ENCODE peak calls at places on chromosomes 4 and X, in seven cellular contexts. P, J, Z, G, K, H and F are unnamed samples.

GRCh38 chr4:185211035-185211434 is 1.6 kb downstream of the SNX25 start:
- DNase-seq in J (no peak), K (no peak), P (peak; percentile 39), G (no peak), Z (no peak), H (no peak), F (no peak)

GRCh38 chr4:7844247-7844991 is 95.2 kb downstream of the AFAP1 start:
- DNase-seq in G (peak; percentile 83), J (peak; percentile 86), K (peak; percentile 78), P (peak; percentile 62), Z (peak; percentile 77), H (peak; percentile 45), F (peak; percentile 58)

GRCh38 chr4:7266525-7267292 is 74.4 kb downstream of the SORCS2 start:
- DNase-seq in J (no peak), H (no peak), G (no peak), Z (no peak), K (no peak), P (no peak), F (no peak)

GRCh38 chr4:139619644-139620043 is 46.0 kb upstream of the MGST2 start:
- DNase-seq in J (no peak), P (peak; percentile 37), H (no peak), K (no peak), G (no peak), Z (no peak), F (no peak)

GRCh38 chrX:7706032-7706431 is 136.9 kb upstream of the VCX start:
- DNase-seq in G (no peak), J (no peak), H (no peak), P (no peak), Z (no peak), K (no peak), F (no peak)

GRCh38 chr4:68299492-68300457 is 50.1 kb downstream of the YTHDC1 start:
- DNase-seq in K (no peak), J (no peak), H (no peak), G (no peak), P (no peak), Z (no peak), F (no peak)

GRCh38 chr4:25787891-25788331 is 74.9 kb downstream of the SEL1L3 start:
- DNase-seq in J (no peak), Z (peak; percentile 72), K (no peak), G (no peak), P (no peak), H (no peak), F (no peak)

GRCh38 chr4:47525154-47525819 is 40.2 kb downstream of the ATP10D start:
- DNase-seq in J (peak; percentile 68), Z (peak; percentile 8), G (no peak), H (no peak), P (no peak), K (no peak), F (no peak)

GRCh38 chr4:114072781-114073180 is 93.3 kb upstream of the ARSJ start:
- DNase-seq in H (no peak), Z (no peak), P (no peak), J (no peak), G (no peak), K (no peak), F (no peak)

GRCh38 chrX:112636951-112637541 is 42.7 kb downstream of the LHFPL1 start:
- DNase-seq in H (no peak), K (no peak), P (no peak), J (no peak), Z (no peak), G (no peak), F (no peak)

GRCh38 chr4:17773125-17773698 is 8.2 kb downstream of the FAM184B start:
- DNase-seq in P (no peak), H (no peak), J (no peak), G (no peak), Z (no peak), K (no peak), F (no peak)

GRCh38 chr4:124940387-124940786 is 227.9 kb upstream of the ANKRD50 start:
- DNase-seq in G (no peak), K (no peak), J (no peak), P (no peak), H (no peak), Z (no peak), F (no peak)

GRCh38 chrX:30301977-30302376 is 7.2 kb downstream of the NR0B1 start:
- DNase-seq in P (no peak), J (no peak), Z (no peak), G (no peak), K (no peak), H (no peak), F (no peak)

GRCh38 chr4:24112466-24112865 is 222.6 kb upstream of the PPARGC1A start:
- DNase-seq in G (no peak), P (no peak), H (no peak), Z (no peak), K (no peak), J (no peak), F (no peak)

DNA sequence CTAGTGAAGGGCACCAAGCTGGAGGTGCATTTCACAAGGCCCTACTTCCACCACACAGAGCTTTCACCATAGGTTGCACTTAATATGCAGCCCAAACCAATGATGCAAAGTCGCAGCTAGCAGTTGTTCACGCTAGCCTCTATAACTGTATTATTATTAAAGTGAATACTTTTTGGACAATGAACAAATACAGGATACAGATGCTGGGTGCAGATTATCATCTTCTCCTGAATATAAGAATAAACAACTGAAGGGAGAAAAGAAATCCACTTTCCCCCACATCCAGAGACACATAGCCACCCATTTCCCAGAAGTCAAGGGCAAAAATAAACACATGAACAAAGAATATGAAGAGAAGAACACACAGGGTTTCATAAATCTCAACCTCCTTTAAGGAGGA is 107.2 kb downstream of the PRDM5 start:
- DNase-seq in G (no peak), J (no peak), Z (no peak), K (no peak), H (no peak), P (no peak), F (no peak)
- TF ChIP-seq POLR2A in G (no peak), J (no peak), Z (no peak), K (no peak), H (no peak), P (no peak), F (no peak)

GRCh38 chrX:56995271-56995994 is at the start of gene SPIN3:
- DNase-seq in J (peak; percentile 89), P (peak; percentile 85), K (peak; percentile 83), G (peak; percentile 68), Z (peak; percentile 87), H (peak; percentile 43), F (peak; percentile 46)
- TF ChIP-seq POLR2A in J (no peak), P (peak; percentile 77), K (peak; percentile 27), G (no peak), Z (peak; percentile 48), H (peak; percentile 84), F (peak; percentile 50)

GRCh38 chr4:3879681-3880594 is 113.8 kb downstream of the ADRA2C start:
- DNase-seq in H (peak; percentile 13), G (peak; percentile 43), P (no peak), Z (no peak), K (peak; percentile 45), J (no peak), F (peak; percentile 12)
- TF ChIP-seq POLR2A in H (no peak), G (no peak), P (no peak), Z (no peak), K (no peak), J (no peak), F (no peak)

DNA sequence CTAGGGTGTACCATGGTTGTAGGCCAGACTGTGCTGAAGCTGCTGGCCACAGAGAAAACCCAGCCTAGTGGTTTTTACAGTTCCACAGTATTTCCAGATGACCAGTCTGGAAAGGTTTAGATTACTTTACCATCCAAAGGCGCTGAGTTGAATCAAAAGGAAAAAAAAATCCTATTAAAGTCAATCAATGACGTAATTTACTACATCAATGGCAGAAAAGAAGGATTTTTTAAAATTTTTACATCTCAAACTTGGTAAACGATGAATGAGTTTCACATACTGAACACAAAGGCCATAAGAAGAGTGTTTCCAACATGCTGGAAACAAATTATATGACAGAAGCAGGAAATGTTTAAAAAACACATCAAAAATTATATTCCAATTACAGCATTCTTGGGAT is 130.6 kb upstream of the ETNPPL start:
- DNase-seq in P (no peak), H (no peak), K (no peak), Z (no peak), J (no peak), G (no peak), F (no peak)
- TF ChIP-seq POLR2A in P (no peak), H (no peak), K (no peak), Z (no peak), J (no peak), G (no peak), F (no peak)

DNA sequence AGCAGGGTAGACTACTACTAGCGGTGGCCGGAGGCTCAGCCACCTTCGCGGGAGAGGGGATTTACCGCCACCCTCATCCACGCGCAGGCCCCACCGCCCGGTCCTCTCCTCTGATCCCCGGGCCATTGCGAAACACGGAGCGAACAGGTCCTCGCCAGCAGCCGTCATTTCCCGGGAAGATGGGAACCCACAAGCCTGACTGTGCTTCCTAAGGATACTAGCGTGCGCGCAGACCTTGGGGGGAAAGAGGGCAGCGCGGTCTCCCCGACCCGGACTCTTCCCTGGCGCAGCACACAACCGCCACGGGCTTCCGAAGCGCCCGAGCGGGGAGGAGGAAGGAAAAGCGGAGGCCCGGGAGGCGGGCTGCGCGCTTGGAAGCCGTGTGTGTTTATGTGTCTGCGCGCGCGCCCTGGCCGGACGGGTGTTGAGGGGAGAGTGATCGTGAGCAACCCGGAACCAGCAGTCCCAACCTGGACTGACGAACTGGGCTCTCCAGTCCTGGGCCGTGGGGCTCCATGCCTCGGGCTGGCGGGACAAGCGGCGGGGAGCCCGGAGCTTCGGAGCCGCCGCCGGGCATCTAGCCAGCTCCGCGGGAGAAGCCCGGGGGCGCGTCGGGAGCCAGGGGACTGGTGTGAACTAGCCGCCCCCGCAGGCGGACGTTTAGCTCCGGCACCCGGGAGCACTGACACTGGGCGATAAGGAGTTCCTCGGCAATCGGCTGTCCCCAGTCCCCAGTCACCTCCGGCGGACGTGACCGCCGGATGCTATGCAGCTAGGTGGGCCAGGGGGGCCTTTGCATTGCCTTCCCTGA is 74.6 kb upstream of the BCOR start:
- DNase-seq in Z (peak; percentile 68), G (peak; percentile 78), J (peak; percentile 88), K (peak; percentile 78), P (peak; percentile 94), H (no peak), F (no peak)
- TF ChIP-seq POLR2A in Z (peak; percentile 30), G (peak; percentile 28), J (no peak), K (peak; percentile 30), P (peak; percentile 67), H (no peak), F (no peak)

GRCh38 chrX:40266490-40267333 is 169.0 kb upstream of the BCOR start:
- DNase-seq in J (peak; percentile 83), K (peak; percentile 81), H (peak; percentile 41), Z (peak; percentile 66), G (peak; percentile 73), P (peak; percentile 77), F (peak; percentile 29)
- TF ChIP-seq POLR2A in J (no peak), K (no peak), H (no peak), Z (no peak), G (no peak), P (no peak), F (no peak)

GRCh38 chrX:154409222-154409871 is at the start of gene DNASE1L1:
- DNase-seq in P (peak; percentile 93), K (peak; percentile 88), J (peak; percentile 86), Z (peak; percentile 81), G (peak; percentile 90), H (peak; percentile 63), F (no peak)
- TF ChIP-seq POLR2A in P (no peak), K (peak; percentile 45), J (no peak), Z (no peak), G (no peak), H (no peak), F (no peak)

DNA sequence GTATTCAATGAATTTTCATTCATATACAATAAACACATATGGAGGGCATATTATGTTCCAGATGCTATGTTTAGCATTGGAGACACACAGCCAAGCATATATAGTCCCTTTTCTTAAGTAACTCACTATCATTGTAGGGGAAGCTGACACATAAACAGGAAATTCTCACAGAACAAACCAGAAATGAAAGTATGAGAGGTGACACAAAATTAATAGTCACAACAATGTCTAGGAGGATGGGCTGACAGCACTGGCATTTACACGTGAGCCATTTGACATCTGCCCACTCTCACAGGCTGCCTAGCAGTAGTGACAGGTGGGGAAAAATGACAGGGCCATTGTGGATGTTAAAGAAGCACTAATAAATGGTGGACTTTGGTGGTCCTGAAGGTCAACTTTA is 2.6 kb upstream of the CNOT6L start:
- DNase-seq in J (no peak), Z (peak; percentile 9), H (no peak), P (no peak), K (no peak), G (no peak), F (no peak)
- TF ChIP-seq POLR2A in J (no peak), Z (no peak), H (no peak), P (no peak), K (peak; percentile 35), G (no peak), F (no peak)